ENCODE peak calls at places on chromosomes 13 and 19, in four cellular contexts. One of them, this sample, is unnamed. For H3K36me3, the result is how much of the 10 kb centered on the place peaks cover.

GRCh38 chr19:44879309-44880065 is 11.6 kb upstream of the TOMM40 start:
- DNase-seq in transverse colon: no peak
- DNase-seq in K562: no peak
- DNase-seq in sigmoid colon: no peak
- DNase-seq in this sample: no peak

GRCh38 chr13:75760182-75760981 is 124.3 kb downstream of the LMO7 start:
- DNase-seq in transverse colon: peak
- DNase-seq in K562: no peak
- DNase-seq in sigmoid colon: no peak
- DNase-seq in this sample: no peak

GRCh38 chr13:26679411-26679810 is 81.2 kb downstream of the GPR12 start:
- DNase-seq in transverse colon: no peak
- DNase-seq in K562: no peak
- DNase-seq in sigmoid colon: no peak
- DNase-seq in this sample: no peak

GRCh38 chr19:13965926-13966683 is 13.8 kb downstream of the DCAF15 start:
- DNase-seq in transverse colon: no peak
- DNase-seq in K562: no peak
- DNase-seq in sigmoid colon: no peak
- DNase-seq in this sample: no peak

GRCh38 chr19:43596842-43597461 is 557 bp downstream of the ZNF576 start:
- DNase-seq in transverse colon: no peak
- DNase-seq in K562: no peak
- DNase-seq in sigmoid colon: no peak
- DNase-seq in this sample: no peak

GRCh38 chr13:40662866-40663265 is 3.6 kb downstream of the FOXO1 start:
- DNase-seq in transverse colon: no peak
- DNase-seq in K562: no peak
- DNase-seq in sigmoid colon: no peak
- DNase-seq in this sample: no peak

GRCh38 chr13:73702419-73703071 is 431.7 kb downstream of the KLF12 start:
- DNase-seq in transverse colon: no peak
- DNase-seq in K562: no peak
- DNase-seq in sigmoid colon: no peak
- DNase-seq in this sample: no peak

GRCh38 chr19:42251572-42251990 is 3.3 kb downstream of the ERF start:
- DNase-seq in transverse colon: no peak
- DNase-seq in K562: no peak
- DNase-seq in sigmoid colon: peak
- DNase-seq in this sample: no peak

GRCh38 chr13:71935166-71935840 is 68.3 kb upstream of the DACH1 start:
- DNase-seq in transverse colon: no peak
- DNase-seq in K562: no peak
- DNase-seq in sigmoid colon: no peak
- DNase-seq in this sample: no peak

GRCh38 chr13:83634601-83635000 is 247.7 kb downstream of the SLITRK1 start:
- DNase-seq in transverse colon: no peak
- DNase-seq in K562: no peak
- DNase-seq in sigmoid colon: no peak
- DNase-seq in this sample: no peak
- H3K27ac ChIP-seq in transverse colon: no peak
- H3K27ac ChIP-seq in K562: no peak
- H3K27ac ChIP-seq in sigmoid colon: no peak
- H3K27ac ChIP-seq in this sample: no peak

GRCh38 chr13:95541308-95541707 is 11.2 kb upstream of the CLDN10 start:
- DNase-seq in transverse colon: no peak
- DNase-seq in K562: no peak
- DNase-seq in sigmoid colon: no peak
- DNase-seq in this sample: no peak
- TF ChIP-seq EP300 in transverse colon: no peak
- TF ChIP-seq EP300 in K562: no peak
- TF ChIP-seq EP300 in sigmoid colon: no peak
- TF ChIP-seq EP300 in this sample: no peak

DNA sequence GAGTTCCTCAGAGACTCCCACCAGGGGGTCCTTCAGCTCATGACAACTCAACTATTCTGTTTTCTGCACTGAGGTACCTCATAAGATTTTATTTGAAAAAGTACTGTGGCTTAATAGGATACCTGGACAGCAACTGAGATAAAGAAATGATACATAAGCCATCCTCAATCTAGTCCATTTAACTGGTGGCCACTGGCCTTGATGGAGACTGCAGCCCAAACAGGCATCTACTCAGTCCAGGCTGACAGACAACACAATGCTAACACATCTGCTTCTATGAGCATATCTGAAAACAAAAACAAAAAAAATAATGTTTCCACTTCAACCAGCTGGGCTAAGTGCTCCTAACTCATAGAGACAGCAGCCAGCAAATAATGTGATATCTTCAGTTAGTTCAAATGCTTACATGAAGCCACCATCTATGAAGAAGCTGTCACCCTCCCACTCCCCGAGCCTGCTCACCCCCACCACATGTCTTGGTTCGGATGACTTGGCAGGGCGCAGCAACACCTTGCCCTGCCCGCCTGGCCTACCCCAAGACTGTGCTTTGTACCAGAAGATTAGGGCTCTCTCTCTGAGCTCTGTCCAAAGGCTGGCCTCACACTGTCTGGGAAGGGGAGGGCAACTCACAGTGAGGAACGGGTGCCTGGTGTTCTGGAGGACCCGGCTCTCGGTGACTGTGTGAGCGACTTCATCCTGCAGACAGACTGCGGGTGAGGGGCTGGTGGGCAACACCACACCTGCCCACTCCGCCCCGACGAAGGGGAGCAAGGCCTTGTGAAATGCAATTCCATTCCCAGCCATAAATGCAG is 13.1 kb upstream of the CCNP start:
- DNase-seq in transverse colon: no peak
- DNase-seq in K562: no peak
- DNase-seq in sigmoid colon: no peak
- DNase-seq in this sample: no peak
- H3K36me3 ChIP-seq in transverse colon: half or more
- H3K36me3 ChIP-seq in K562: half or more
- H3K36me3 ChIP-seq in sigmoid colon: half or more
- H3K36me3 ChIP-seq in this sample: half or more

DNA sequence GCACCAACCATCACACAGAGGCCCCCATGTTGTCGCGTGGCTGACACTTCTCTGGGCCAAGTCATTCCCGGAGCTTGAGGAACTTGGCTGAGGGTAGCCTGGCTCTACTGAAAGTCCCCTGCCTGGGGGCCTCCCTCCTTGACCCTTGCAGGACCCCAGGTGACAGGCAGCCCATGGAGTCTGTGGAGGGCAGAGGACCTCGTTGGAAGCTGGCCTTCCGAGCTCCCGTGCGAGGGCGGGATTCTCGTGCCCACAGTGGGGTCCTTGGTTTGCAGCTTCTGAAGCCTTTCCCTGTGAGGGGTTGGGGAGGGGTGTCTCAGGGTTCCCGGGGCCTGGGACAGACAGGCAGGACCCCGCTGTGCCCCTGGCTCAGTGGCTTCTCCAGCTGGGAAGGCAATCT is 16.4 kb downstream of the NMRK2 start:
- DNase-seq in transverse colon: no peak
- DNase-seq in K562: no peak
- DNase-seq in sigmoid colon: no peak
- DNase-seq in this sample: no peak
- H3K27ac ChIP-seq in transverse colon: no peak
- H3K27ac ChIP-seq in K562: no peak
- H3K27ac ChIP-seq in sigmoid colon: peak
- H3K27ac ChIP-seq in this sample: no peak

GRCh38 chr19:58379276-58379675 is 1.6 kb downstream of the ZNF837 start:
- DNase-seq in transverse colon: no peak
- DNase-seq in K562: no peak
- DNase-seq in sigmoid colon: no peak
- DNase-seq in this sample: no peak

GRCh38 chr19:58381460-58382220 is 810 bp upstream of the ZNF837 start:
- DNase-seq in transverse colon: no peak
- DNase-seq in K562: no peak
- DNase-seq in sigmoid colon: no peak
- DNase-seq in this sample: no peak

GRCh38 chr19:58380037-58380735 is 644 bp downstream of the ZNF837 start:
- DNase-seq in transverse colon: no peak
- DNase-seq in K562: no peak
- DNase-seq in sigmoid colon: no peak
- DNase-seq in this sample: no peak

GRCh38 chr19:58382997-58383603 is 2.3 kb upstream of the ZNF837 start:
- DNase-seq in transverse colon: no peak
- DNase-seq in K562: no peak
- DNase-seq in sigmoid colon: no peak
- DNase-seq in this sample: no peak

DNA sequence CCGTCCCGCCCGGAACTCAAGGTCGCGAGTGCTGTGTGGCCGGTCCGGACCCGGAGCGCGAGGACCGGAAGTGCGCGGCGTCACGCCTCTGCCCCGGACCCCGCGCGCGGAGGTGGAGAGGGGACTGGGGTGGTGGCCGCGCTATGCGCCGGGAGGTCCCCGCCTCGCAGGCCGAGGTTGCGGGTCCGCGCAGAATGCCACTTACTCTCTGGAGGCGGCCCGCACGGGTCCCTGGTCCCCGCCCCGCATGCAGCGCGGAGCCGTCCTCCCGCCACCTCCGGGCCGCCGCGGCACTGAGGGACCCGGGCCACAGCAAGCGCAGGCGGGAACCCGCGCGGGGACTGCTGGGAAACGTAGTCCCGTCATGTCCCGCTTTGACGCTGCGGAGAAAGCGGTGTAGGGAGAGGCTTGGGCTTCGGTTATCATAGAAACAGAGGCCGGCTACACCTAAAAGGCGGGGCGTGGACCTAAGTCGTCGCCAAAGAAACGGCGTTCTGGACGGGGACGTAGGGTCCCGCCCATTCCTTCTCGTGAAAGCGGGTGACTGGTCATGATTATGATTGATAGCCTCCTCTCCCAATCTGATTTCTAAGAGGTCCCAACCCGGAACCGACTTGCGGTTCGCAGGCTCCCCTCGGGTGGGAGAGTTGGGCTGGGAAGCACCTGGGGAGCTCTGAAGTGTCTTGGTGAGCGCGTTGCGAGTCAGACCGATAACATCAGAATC is at the start of gene ZNF837:
- DNase-seq in transverse colon: peak
- DNase-seq in K562: peak
- DNase-seq in sigmoid colon: peak
- DNase-seq in this sample: peak
- TF ChIP-seq EP300 in transverse colon: no peak
- TF ChIP-seq EP300 in K562: no peak
- TF ChIP-seq EP300 in sigmoid colon: no peak
- TF ChIP-seq EP300 in this sample: no peak

GRCh38 chr19:49877879-49878743 is 609 bp downstream of the TBC1D17 start:
- DNase-seq in transverse colon: peak
- DNase-seq in K562: peak
- DNase-seq in sigmoid colon: peak
- DNase-seq in this sample: peak

GRCh38 chr19:49878744-49879070 is 1.2 kb downstream of the TBC1D17 start:
- DNase-seq in transverse colon: no peak
- DNase-seq in K562: no peak
- DNase-seq in sigmoid colon: no peak
- DNase-seq in this sample: no peak

GRCh38 chr19:49880162-49880869 is 2.8 kb downstream of the TBC1D17 start:
- DNase-seq in transverse colon: no peak
- DNase-seq in K562: no peak
- DNase-seq in sigmoid colon: no peak
- DNase-seq in this sample: no peak

GRCh38 chr19:49881186-49881585 is 3.7 kb downstream of the TBC1D17 start:
- DNase-seq in transverse colon: peak
- DNase-seq in K562: no peak
- DNase-seq in sigmoid colon: no peak
- DNase-seq in this sample: no peak

GRCh38 chr19:49879243-49879960 is 1.9 kb downstream of the TBC1D17 start:
- DNase-seq in transverse colon: no peak
- DNase-seq in K562: no peak
- DNase-seq in sigmoid colon: no peak
- DNase-seq in this sample: no peak
- H3K36me3 ChIP-seq in transverse colon: under half
- H3K36me3 ChIP-seq in K562: half or more
- H3K36me3 ChIP-seq in sigmoid colon: under half
- H3K36me3 ChIP-seq in this sample: half or more

GRCh38 chr19:48634424-48635262 is 2.5 kb downstream of the DBP start:
- DNase-seq in transverse colon: peak
- DNase-seq in K562: peak
- DNase-seq in sigmoid colon: peak
- DNase-seq in this sample: peak

GRCh38 chr19:48636859-48637448 is at the start of gene DBP:
- DNase-seq in transverse colon: peak
- DNase-seq in K562: no peak
- DNase-seq in sigmoid colon: no peak
- DNase-seq in this sample: no peak

GRCh38 chr19:48637449-48637947 is 319 bp upstream of the DBP start:
- DNase-seq in transverse colon: peak
- DNase-seq in K562: peak
- DNase-seq in sigmoid colon: peak
- DNase-seq in this sample: peak

GRCh38 chr19:48635263-48635965 is 1.8 kb downstream of the DBP start:
- DNase-seq in transverse colon: peak
- DNase-seq in K562: peak
- DNase-seq in sigmoid colon: peak
- DNase-seq in this sample: peak

DNA sequence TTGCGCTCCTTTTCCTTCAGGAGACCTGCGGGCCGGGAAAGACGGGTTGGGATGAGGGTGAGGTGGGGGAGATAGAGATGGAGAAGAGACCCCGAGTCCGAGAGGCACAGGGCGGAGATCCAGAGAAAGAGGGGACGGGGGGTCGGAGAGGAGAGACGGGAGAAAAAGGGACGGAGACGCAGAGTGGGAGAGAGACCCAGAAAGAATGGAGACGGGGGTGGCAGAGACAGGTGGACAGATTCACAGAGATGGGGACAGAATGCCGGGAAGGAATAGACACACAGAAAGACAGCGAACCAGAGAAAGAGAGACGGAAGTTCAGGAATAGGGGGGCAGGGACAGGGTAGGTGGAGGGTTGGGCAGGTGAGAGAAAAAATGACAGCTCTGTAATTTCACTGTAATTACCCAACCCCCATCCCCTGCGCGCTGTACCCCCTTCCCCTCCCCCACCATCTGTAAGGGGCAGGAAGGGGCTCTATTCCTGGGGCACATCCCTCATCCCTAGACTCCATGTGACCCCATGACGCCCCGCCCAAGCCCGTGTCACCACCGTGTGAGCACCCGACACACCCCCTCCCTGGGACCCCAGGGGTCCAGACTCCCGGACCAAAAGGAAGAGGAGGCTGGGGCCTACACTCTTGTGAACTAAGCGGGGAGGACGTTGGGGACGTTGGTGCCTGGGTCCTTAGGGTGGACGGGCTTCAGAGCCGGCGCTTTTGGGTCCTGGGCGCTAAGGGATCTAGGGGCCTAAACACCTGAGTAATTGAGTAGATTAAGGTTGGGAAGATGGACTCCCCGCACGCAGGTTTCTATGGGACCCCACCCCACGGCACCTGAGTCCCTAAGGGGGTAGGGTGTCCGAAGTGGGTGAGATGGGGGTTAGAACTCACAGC is 967 bp downstream of the DBP start:
- DNase-seq in transverse colon: peak
- DNase-seq in K562: no peak
- DNase-seq in sigmoid colon: peak
- DNase-seq in this sample: peak
- H3K27ac ChIP-seq in transverse colon: peak
- H3K27ac ChIP-seq in K562: peak
- H3K27ac ChIP-seq in sigmoid colon: peak
- H3K27ac ChIP-seq in this sample: peak

GRCh38 chr13:110047511-110047910 is 259.4 kb downstream of the COL4A1 start:
- DNase-seq in transverse colon: no peak
- DNase-seq in K562: no peak
- DNase-seq in sigmoid colon: peak
- DNase-seq in this sample: no peak
- TF ChIP-seq EP300 in transverse colon: no peak
- TF ChIP-seq EP300 in K562: no peak
- TF ChIP-seq EP300 in sigmoid colon: no peak
- TF ChIP-seq EP300 in this sample: no peak

This sample was measured in suprapubic skin.